ENCODE peak calls at places on chromosomes 11 and 22, in five cellular contexts. X is GM23338, B is HFFc6, E is GM12865, J is fibroblast of lung. U is an unnamed sample.

GRCh38 chr11:72001834-72002591 is 3.3 kb downstream of the IL18BP start:
- DNase-seq in X (no peak), B (no peak), E (no peak), J (peak; percentile 29), U (no peak)

GRCh38 chr11:79437981-79438630 is 2.7 kb downstream of the TENM4 start:
- DNase-seq in X (peak; percentile 45), B (peak; percentile 69), E (no peak), J (peak; percentile 70), U (no peak)

GRCh38 chr11:125463590-125464265 is 32.3 kb downstream of the FEZ1 start:
- DNase-seq in X (no peak), B (no peak), E (no peak), J (peak; percentile 30), U (no peak)

GRCh38 chr11:626475-627272 is at the start of gene SCT:
- DNase-seq in X (no peak), B (no peak), E (no peak), J (no peak), U (peak; percentile 16)

GRCh38 chr11:111829185-111829968 is 42.0 kb downstream of the ALG9 start:
- DNase-seq in X (no peak), B (no peak), E (peak; percentile 50), J (no peak), U (no peak)

GRCh38 chr11:16605971-16606783 is 132.3 kb upstream of the C11orf58 start:
- DNase-seq in X (peak; percentile 88), B (peak; percentile 85), E (peak; percentile 84), J (peak; percentile 87), U (peak; percentile 96)

GRCh38 chr11:31218847-31219246 is 150.7 kb downstream of the DCDC1 start:
- DNase-seq in X (no peak), B (no peak), E (no peak), J (no peak), U (no peak)

GRCh38 chr11:26593686-26594085 is 21.6 kb upstream of the MUC15 start:
- DNase-seq in X (no peak), B (no peak), E (no peak), J (no peak), U (no peak)

GRCh38 chr11:57214087-57214395 is 23.0 kb downstream of the APLNR start:
- DNase-seq in X (no peak), B (no peak), E (no peak), J (peak; percentile 67), U (no peak)

GRCh38 chr22:43203471-43203981 is 16.6 kb upstream of the TTLL12 start:
- DNase-seq in X (peak; percentile 91), B (no peak), E (no peak), J (no peak), U (no peak)

GRCh38 chr22:46951973-46952372 is 189.5 kb downstream of the TBC1D22A start:
- DNase-seq in X (no peak), B (no peak), E (no peak), J (no peak), U (no peak)

GRCh38 chr22:29479417-29480261 is at the start of gene NEFH:
- DNase-seq in X (peak; percentile 48), B (no peak), E (no peak), J (no peak), U (no peak)

GRCh38 chr11:60862171-60862570 is 5.2 kb upstream of the ZP1 start:
- DNase-seq in X (no peak), B (no peak), E (no peak), J (no peak), U (no peak)

GRCh38 chr11:117807482-117808272 is 10.7 kb upstream of the DSCAML1 start:
- DNase-seq in X (peak; percentile 84), B (peak; percentile 35), E (peak; percentile 72), J (peak; percentile 36), U (peak; percentile 66)

GRCh38 chr11:60363542-60364525 is 14.5 kb upstream of the MS4A7 start:
- DNase-seq in X (peak; percentile 88), B (peak; percentile 55), E (peak; percentile 86), J (peak; percentile 13), U (peak; percentile 29)

GRCh38 chr11:118241191-118242098 is 10.7 kb downstream of the MPZL3 start:
- DNase-seq in X (no peak), B (no peak), E (peak; percentile 75), J (peak; percentile 57), U (peak; percentile 44)

GRCh38 chr11:66465371-66466224 is 1.1 kb upstream of the PELI3 start:
- DNase-seq in X (no peak), B (no peak), E (no peak), J (no peak), U (no peak)

GRCh38 chr11:17063171-17064002 is 14.1 kb downstream of the RPS13 start:
- DNase-seq in X (peak; percentile 85), B (peak; percentile 32), E (peak; percentile 70), J (peak; percentile 28), U (peak; percentile 68)

GRCh38 chr11:75249704-75250103 is 9.1 kb downstream of the TPBGL start:
- DNase-seq in X (no peak), B (no peak), E (no peak), J (no peak), U (peak; percentile 10)

GRCh38 chr22:22030493-22031182 is 48.1 kb upstream of the TOP3B start:
- DNase-seq in X (peak; percentile 47), B (no peak), E (peak; percentile 84), J (no peak), U (no peak)

GRCh38 chr22:34567367-34567766 is 498.6 kb upstream of the ISX start:
- DNase-seq in X (no peak), B (no peak), E (no peak), J (no peak), U (no peak)

GRCh38 chr11:1122356-1123002 is 35.3 kb upstream of the MUC5AC start:
- DNase-seq in X (no peak), B (no peak), E (no peak), J (no peak), U (no peak)

GRCh38 chr11:133004369-133004768 is 527.9 kb downstream of the OPCML start:
- DNase-seq in X (no peak), B (no peak), E (no peak), J (no peak), U (no peak)

GRCh38 chr11:61766353-61766841 is 14.0 kb downstream of the MYRF start:
- DNase-seq in X (no peak), B (peak; percentile 8), E (no peak), J (peak; percentile 59), U (no peak)

GRCh38 chr22:27489265-27489675 is 312.3 kb downstream of the MN1 start:
- DNase-seq in X (no peak), B (peak; percentile 15), E (no peak), J (peak; percentile 39), U (no peak)

GRCh38 chr22:27490080-27490479 is 311.5 kb downstream of the MN1 start:
- DNase-seq in X (no peak), B (no peak), E (no peak), J (no peak), U (no peak)

GRCh38 chr22:27485842-27486241 is 315.7 kb downstream of the MN1 start:
- DNase-seq in X (no peak), B (no peak), E (no peak), J (no peak), U (no peak)

GRCh38 chr22:27487600-27488450 is 313.7 kb downstream of the MN1 start:
- DNase-seq in X (no peak), B (peak; percentile 9), E (no peak), J (peak; percentile 79), U (no peak)

GRCh38 chr22:27488456-27489224 is 312.9 kb downstream of the MN1 start:
- DNase-seq in X (no peak), B (peak; percentile 34), E (no peak), J (no peak), U (no peak)
- TF ChIP-seq CTCF in X (no peak), B (peak; percentile 33), E (no peak), J (no peak), U (no peak)

GRCh38 chr22:44891293-44891747 is 118.5 kb downstream of the PHF21B start:
- DNase-seq in X (no peak), B (no peak), E (no peak), J (no peak), U (no peak)

GRCh38 chr22:44890416-44891292 is 119.2 kb downstream of the PHF21B start:
- DNase-seq in X (no peak), B (no peak), E (no peak), J (no peak), U (no peak)

GRCh38 chr22:44887941-44888366 is 121.9 kb downstream of the PHF21B start:
- DNase-seq in X (no peak), B (no peak), E (no peak), J (no peak), U (no peak)

GRCh38 chr22:44888491-44888941 is 121.3 kb downstream of the PHF21B start:
- DNase-seq in X (peak; percentile 56), B (no peak), E (no peak), J (no peak), U (no peak)

DNA sequence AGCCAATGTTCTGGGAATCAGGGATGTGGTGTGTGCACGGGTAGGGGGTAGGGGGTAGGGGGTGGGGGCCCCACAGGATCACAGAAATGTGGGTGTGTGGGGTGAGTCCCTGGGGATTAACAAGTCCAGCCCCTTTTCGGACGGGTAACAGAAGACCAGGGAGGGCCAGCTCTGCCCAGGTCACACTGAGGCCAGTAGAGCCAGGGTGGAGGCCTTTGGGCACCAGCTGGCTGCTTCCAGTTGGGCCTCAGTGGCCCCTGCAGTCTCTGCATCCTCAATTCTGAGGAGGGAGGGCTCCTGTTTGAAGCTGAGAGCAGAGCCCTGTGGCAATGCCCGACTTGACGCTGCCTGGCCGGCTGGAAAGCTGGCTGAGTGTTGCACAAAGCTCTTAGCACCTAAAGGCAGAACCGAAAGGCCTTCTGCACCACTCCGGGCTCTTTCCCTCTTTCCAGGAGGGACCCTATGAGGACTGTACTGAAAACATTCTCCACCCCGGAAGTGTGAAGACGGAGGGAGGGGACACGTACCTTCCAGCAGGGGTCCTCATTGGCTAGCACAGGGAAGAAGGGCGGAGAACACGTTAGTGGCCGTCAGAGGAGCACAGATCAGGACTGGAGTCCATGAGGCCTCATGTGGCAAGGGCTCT is 120.4 kb downstream of the PHF21B start:
- DNase-seq in X (peak; percentile 52), B (no peak), E (peak; percentile 11), J (no peak), U (no peak)
- TF ChIP-seq CTCF in X (peak; percentile 60), B (no peak), E (no peak), J (no peak), U (no peak)

DNA sequence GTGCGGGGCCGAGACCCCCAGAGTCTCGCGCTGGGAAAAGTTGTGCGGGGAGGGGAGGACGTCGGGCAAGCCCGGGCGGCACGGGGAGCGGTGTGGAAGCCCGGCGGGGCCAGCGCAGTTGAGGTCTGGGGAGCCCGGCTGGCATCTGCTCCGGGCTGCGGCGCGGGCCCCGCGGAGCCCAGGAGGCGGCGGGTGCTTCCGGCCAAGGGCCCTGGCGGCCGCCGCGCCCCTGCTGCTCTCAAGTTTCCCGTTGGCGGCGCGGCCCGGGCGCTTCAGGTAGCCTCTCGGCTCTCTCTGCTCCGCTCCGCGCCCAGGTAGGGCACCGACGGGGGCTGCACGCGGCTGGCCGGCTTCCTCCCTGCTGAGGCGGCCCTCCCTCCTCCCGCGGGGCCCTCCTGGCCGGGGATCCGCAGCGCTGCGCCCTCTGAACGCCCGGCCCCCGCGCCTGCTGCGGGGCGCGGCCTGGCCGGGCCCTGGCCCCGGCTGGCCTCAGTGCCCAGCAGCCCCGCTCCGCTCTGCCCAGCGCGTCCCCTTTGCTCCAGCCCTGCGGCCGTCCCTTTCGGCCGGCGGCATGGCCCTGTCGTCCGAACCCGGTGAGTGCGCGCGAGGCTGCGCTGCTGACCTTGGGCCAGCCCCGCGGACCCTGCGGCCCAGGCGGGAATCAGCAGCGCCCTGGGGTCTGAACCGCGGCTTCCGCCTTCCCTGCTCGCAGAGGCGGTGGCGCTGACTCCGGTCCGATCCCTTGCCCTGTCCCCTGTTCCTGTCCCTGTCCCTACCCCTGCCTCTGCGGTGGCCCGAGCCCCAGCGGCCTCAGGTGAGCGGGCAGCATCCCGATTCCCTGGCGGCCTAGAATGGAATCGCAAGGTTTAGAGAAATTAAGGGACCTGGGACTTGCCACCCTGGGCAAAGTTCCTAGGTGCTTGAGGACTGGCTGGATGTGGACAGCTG is 4.3 kb upstream of the AMPD3 start:
- DNase-seq in X (peak; percentile 90), B (no peak), E (peak; percentile 43), J (peak; percentile 24), U (no peak)
- TF ChIP-seq CTCF in X (peak; percentile 52), B (peak; percentile 76), E (peak; percentile 41), J (peak; percentile 52), U (peak; percentile 83)

GRCh38 chr11:33388793-33389525 is 131.8 kb downstream of the HIPK3 start:
- DNase-seq in X (no peak), B (no peak), E (peak; percentile 51), J (no peak), U (no peak)
- TF ChIP-seq CTCF in X (no peak), B (no peak), E (no peak), J (no peak), U (no peak)